ENCODE peak calls at places on chromosomes 7 and 10, in six cellular contexts. D, V, O, N, K and B are unnamed samples.

GRCh38 chr7:64373017-64373416 is 59.3 kb downstream of the ZNF736 start:
- DNase-seq in D (no peak), V (no peak), O (no peak), N (no peak), K (no peak), B (no peak)

GRCh38 chr7:81956520-81956919 is 186.7 kb upstream of the HGF start:
- DNase-seq in D (peak; percentile 71), V (no peak), O (no peak), N (no peak), K (no peak), B (no peak)

GRCh38 chr7:98248156-98248555 is 3.9 kb downstream of the TECPR1 start:
- DNase-seq in D (no peak), V (no peak), O (no peak), N (no peak), K (no peak), B (no peak)

GRCh38 chr10:62916157-62916603 is 100.0 kb upstream of the EGR2 start:
- DNase-seq in D (peak; percentile 24), V (no peak), O (peak; percentile 58), N (no peak), K (no peak), B (no peak)

GRCh38 chr7:111090834-111091233 is at the start of gene LRRN3:
- DNase-seq in D (no peak), V (peak; percentile 86), O (no peak), N (peak; percentile 64), K (no peak), B (no peak)

GRCh38 chr7:132518839-132519173 is 57.5 kb downstream of the PLXNA4 start:
- DNase-seq in D (no peak), V (no peak), O (no peak), N (no peak), K (no peak), B (no peak)

GRCh38 chr10:84540617-84541288 is 212.4 kb downstream of the CCSER2 start:
- DNase-seq in D (peak; percentile 74), V (peak; percentile 57), O (peak; percentile 40), N (peak; percentile 78), K (peak; percentile 44), B (peak; percentile 81)

GRCh38 chr10:3886666-3887251 is 101.8 kb upstream of the KLF6 start:
- DNase-seq in D (peak; percentile 92), V (no peak), O (peak; percentile 98), N (no peak), K (no peak), B (peak; percentile 89)

GRCh38 chr7:30564243-30564892 is 30.3 kb upstream of the GARS1 start:
- DNase-seq in D (peak; percentile 85), V (peak; percentile 89), O (peak; percentile 66), N (peak; percentile 77), K (peak; percentile 71), B (peak; percentile 89)

GRCh38 chr7:74087791-74088453 is 4.3 kb downstream of the LIMK1 start:
- DNase-seq in D (no peak), V (no peak), O (no peak), N (no peak), K (no peak), B (no peak)

GRCh38 chr10:8911032-8911431 is 856.5 kb downstream of the GATA3 start:
- DNase-seq in D (no peak), V (no peak), O (no peak), N (no peak), K (no peak), B (no peak)

GRCh38 chr7:30366606-30367005 is 82.2 kb downstream of the ZNRF2 start:
- DNase-seq in D (no peak), V (no peak), O (no peak), N (no peak), K (no peak), B (no peak)

GRCh38 chr7:4711634-4712033 is 29.5 kb downstream of the FOXK1 start:
- DNase-seq in D (no peak), V (no peak), O (no peak), N (no peak), K (no peak), B (no peak)

GRCh38 chr7:95772298-95772770 is at the start of gene DYNC1I1:
- DNase-seq in D (peak; percentile 81), V (peak; percentile 70), O (peak; percentile 73), N (peak; percentile 40), K (no peak), B (peak; percentile 88)

GRCh38 chr7:21253740-21254687 is 173.9 kb upstream of the SP4 start:
- DNase-seq in D (peak; percentile 88), V (peak; percentile 35), O (peak; percentile 67), N (peak; percentile 48), K (peak; percentile 25), B (no peak)

GRCh38 chr7:106400990-106401389 is 116.2 kb upstream of the NAMPT start:
- DNase-seq in D (no peak), V (no peak), O (no peak), N (no peak), K (no peak), B (no peak)

GRCh38 chr7:42763137-42763551 is 148.7 kb downstream of the C7orf25 start:
- DNase-seq in D (no peak), V (no peak), O (no peak), N (peak; percentile 2), K (no peak), B (no peak)

GRCh38 chr10:79049931-79050895 is 18.6 kb upstream of the ZMIZ1 start:
- DNase-seq in D (no peak), V (peak; percentile 26), O (no peak), N (peak; percentile 48), K (no peak), B (peak; percentile 37)

GRCh38 chr7:140230517-140230861 is 53.7 kb upstream of the KDM7A start:
- DNase-seq in D (no peak), V (no peak), O (peak; percentile 12), N (peak; percentile 84), K (peak; percentile 77), B (no peak)

GRCh38 chr10:72200883-72201282 is 14.9 kb upstream of the ANAPC16 start:
- DNase-seq in D (no peak), V (no peak), O (no peak), N (no peak), K (no peak), B (no peak)

GRCh38 chr7:66542049-66542448 is 86.6 kb upstream of the KCTD7 start:
- DNase-seq in D (no peak), V (no peak), O (peak; percentile 29), N (no peak), K (no peak), B (no peak)

GRCh38 chr10:131083915-131084790 is 227.4 kb downstream of the TCERG1L start:
- DNase-seq in D (no peak), V (no peak), O (no peak), N (no peak), K (no peak), B (peak; percentile 58)

GRCh38 chr7:94160719-94161435 is 156.7 kb upstream of the BET1 start:
- DNase-seq in D (no peak), V (no peak), O (no peak), N (no peak), K (no peak), B (no peak)

GRCh38 chr10:60096761-60097513 is 190.6 kb upstream of the CCDC6 start:
- DNase-seq in D (no peak), V (no peak), O (no peak), N (no peak), K (no peak), B (no peak)

GRCh38 chr10:810351-810846 is 120.9 kb upstream of the DIP2C start:
- DNase-seq in D (no peak), V (no peak), O (no peak), N (no peak), K (no peak), B (no peak)

GRCh38 chr7:151157645-151158329 is 9.7 kb downstream of the GBX1 start:
- DNase-seq in D (no peak), V (no peak), O (peak; percentile 14), N (no peak), K (no peak), B (no peak)

GRCh38 chr10:124283215-124284046 is 135.3 kb downstream of the OAT start:
- DNase-seq in D (no peak), V (no peak), O (no peak), N (no peak), K (no peak), B (peak; percentile 29)

GRCh38 chr7:30908681-30909080 is 3.0 kb upstream of the AQP1 start:
- DNase-seq in D (no peak), V (no peak), O (no peak), N (no peak), K (no peak), B (no peak)

GRCh38 chr10:108639010-108639409 is 1284.3 kb downstream of the XPNPEP1 start:
- DNase-seq in D (no peak), V (no peak), O (no peak), N (no peak), K (no peak), B (no peak)

GRCh38 chr10:69202332-69202731 is 17.8 kb upstream of the HKDC1 start:
- DNase-seq in D (no peak), V (no peak), O (no peak), N (no peak), K (peak; percentile 36), B (no peak)

GRCh38 chr7:82319674-82320118 is 123.9 kb downstream of the CACNA2D1 start:
- DNase-seq in D (no peak), V (peak; percentile 81), O (no peak), N (no peak), K (no peak), B (peak; percentile 91)